ENCODE peak calls at places on chromosome 1, in six cellular contexts. L, M, H, Z, T and S are unnamed samples.

GRCh38 chr1:59296358-59297256 is at the start of gene FGGY:
- DNase-seq in L (peak; percentile 99), M (peak; percentile 94), H (peak; percentile 97), Z (peak; percentile 99), T (peak; percentile 94), S (peak; percentile 94)

GRCh38 chr1:162228586-162228985 is 148.1 kb downstream of the SPATA46 start:
- DNase-seq in L (no peak), M (no peak), H (no peak), Z (no peak), T (no peak), S (no peak)

GRCh38 chr1:162297208-162297607 is 79.4 kb downstream of the SPATA46 start:
- DNase-seq in L (no peak), M (no peak), H (no peak), Z (no peak), T (no peak), S (no peak)

GRCh38 chr1:27980216-27980820 is 20.5 kb downstream of the XKR8 start:
- DNase-seq in L (no peak), M (no peak), H (no peak), Z (no peak), T (no peak), S (no peak)

GRCh38 chr1:238752332-238752731 is 634.0 kb upstream of the CHRM3 start:
- DNase-seq in L (no peak), M (no peak), H (no peak), Z (no peak), T (no peak), S (no peak)

GRCh38 chr1:1613509-1614082 is 1.7 kb upstream of the MIB2 start:
- DNase-seq in L (no peak), M (no peak), H (no peak), Z (no peak), T (no peak), S (no peak)

GRCh38 chr1:20814472-20814871 is 27.4 kb upstream of the HP1BP3 start:
- DNase-seq in L (no peak), M (no peak), H (no peak), Z (no peak), T (no peak), S (no peak)

GRCh38 chr1:9903801-9904527 is 6.1 kb downstream of the CTNNBIP1 start:
- DNase-seq in L (no peak), M (no peak), H (no peak), Z (no peak), T (no peak), S (no peak)

GRCh38 chr1:207309775-207310273 is 11.7 kb upstream of the CD55 start:
- DNase-seq in L (peak; percentile 93), M (peak; percentile 21), H (no peak), Z (peak; percentile 80), T (peak; percentile 50), S (peak; percentile 28)

GRCh38 chr1:52343982-52344381 is 22.0 kb downstream of the CC2D1B start:
- DNase-seq in L (no peak), M (no peak), H (no peak), Z (no peak), T (no peak), S (no peak)

GRCh38 chr1:155976062-155976912 is 2.1 kb downstream of the ARHGEF2 start:
- DNase-seq in L (peak; percentile 66), M (peak; percentile 63), H (peak; percentile 73), Z (peak; percentile 68), T (no peak), S (peak; percentile 57)

GRCh38 chr1:155975375-155976061 is 2.8 kb downstream of the ARHGEF2 start:
- DNase-seq in L (no peak), M (no peak), H (no peak), Z (no peak), T (no peak), S (no peak)

GRCh38 chr1:155973723-155974122 is 4.6 kb downstream of the ARHGEF2 start:
- DNase-seq in L (no peak), M (no peak), H (no peak), Z (no peak), T (no peak), S (no peak)

GRCh38 chr1:155971910-155972809 is 6.2 kb downstream of the ARHGEF2 start:
- DNase-seq in L (no peak), M (no peak), H (no peak), Z (no peak), T (no peak), S (no peak)

DNA sequence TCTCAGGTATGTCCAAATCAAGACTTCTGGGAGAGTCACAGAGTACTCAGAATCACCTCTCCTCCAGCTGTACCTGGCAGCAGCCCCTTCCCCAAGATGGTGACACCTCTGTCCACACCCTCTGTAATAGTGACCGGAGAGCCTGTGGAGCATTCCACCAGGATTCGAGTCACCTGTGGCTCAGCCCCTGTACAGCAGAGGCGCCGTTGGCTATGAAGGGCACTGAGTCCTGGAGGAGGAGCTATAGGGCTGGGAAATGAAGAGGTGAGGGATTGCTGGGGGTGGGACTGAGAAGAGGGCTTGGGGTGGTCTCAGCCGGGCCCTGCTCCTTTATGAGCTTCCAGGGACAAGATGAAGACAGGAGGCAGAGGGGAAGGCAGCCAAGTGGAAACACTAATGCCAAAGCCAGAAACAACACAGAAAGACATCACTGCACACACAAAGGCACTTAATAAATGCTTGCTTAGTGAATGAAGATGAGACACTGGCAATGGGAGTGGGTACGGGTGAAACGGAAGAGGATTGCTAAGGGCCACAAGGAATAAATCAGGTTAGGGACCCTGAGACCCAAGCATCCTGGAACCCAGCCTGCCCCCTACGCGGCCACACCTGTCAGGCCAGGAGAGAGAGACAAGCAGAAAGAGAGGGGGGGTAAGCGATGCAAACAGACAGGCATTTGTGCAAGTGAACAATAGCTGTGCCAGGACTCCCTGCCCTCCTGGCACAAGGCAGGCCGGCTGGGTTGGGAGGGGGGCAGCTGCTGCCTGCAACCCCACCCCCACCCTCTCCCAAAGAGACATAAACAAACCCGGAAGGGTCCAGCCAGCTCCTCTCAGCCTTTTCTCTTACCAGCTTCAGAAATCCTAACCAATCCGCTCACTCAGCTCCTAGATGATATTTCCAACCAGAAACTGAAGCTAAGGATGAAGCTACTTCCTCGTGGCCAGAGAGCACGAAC is 3.9 kb downstream of the ARHGEF2 start:
- DNase-seq in L (no peak), M (no peak), H (no peak), Z (no peak), T (no peak), S (no peak)
- TF ChIP-seq CTCF in L (no peak), M (no peak), H (no peak), Z (no peak), T (no peak), S (no peak)

GRCh38 chr1:167500283-167500860 is 18.0 kb downstream of the CD247 start:
- DNase-seq in L (no peak), M (peak; percentile 54), H (no peak), Z (no peak), T (no peak), S (peak; percentile 44)

GRCh38 chr1:167503626-167504458 is 14.5 kb downstream of the CD247 start:
- DNase-seq in L (no peak), M (no peak), H (no peak), Z (no peak), T (no peak), S (no peak)

GRCh38 chr1:167501513-167502191 is 16.7 kb downstream of the CD247 start:
- DNase-seq in L (no peak), M (no peak), H (no peak), Z (no peak), T (no peak), S (no peak)

GRCh38 chr1:167502719-167503452 is 15.4 kb downstream of the CD247 start:
- DNase-seq in L (no peak), M (no peak), H (no peak), Z (no peak), T (no peak), S (no peak)

DNA sequence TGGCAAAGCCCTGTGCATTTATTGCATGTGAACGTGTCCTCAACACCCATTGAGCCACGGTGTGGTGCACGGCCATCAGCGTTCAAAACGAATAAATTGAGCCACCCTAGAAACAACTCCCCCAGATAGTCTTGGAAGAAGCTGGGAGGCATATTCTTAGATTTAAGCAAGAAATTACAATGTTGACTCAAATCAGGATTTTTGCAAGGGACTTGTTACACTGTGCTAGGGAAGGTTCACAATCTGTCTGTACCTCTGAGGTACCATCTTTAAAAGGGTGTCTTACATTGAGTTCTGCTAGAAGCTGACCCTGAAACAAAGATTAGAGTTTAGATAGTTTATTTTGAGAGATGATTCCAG is 16.2 kb downstream of the CD247 start:
- DNase-seq in L (no peak), M (no peak), H (no peak), Z (no peak), T (no peak), S (no peak)
- TF ChIP-seq CTCF in L (no peak), M (no peak), H (no peak), Z (no peak), T (no peak), S (no peak)

GRCh38 chr1:119163396-119163795 is 22.9 kb upstream of the WARS2 start:
- DNase-seq in L (no peak), M (no peak), H (no peak), Z (no peak), T (no peak), S (no peak)
- TF ChIP-seq CTCF in L (no peak), M (no peak), H (no peak), Z (no peak), T (no peak), S (no peak)

DNA sequence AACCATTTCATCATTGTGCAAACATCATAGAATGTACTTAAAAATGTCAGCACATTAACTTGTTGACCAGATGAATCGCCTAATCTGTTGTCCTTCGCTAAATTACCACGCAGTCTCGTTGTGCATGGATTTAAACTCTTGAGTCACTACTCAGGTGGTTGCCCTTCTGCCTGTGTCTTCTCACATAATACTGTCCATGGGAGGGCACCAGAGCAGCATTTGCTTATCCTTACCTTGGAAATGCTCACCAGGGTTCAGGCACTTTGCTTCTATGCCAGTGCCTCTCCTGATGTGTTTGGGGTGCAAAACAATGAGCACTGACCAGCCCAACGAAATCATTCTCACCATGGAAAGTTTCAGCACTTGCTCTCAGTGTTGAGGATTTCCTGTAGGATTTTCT is 559.9 kb downstream of the RWDD3 start:
- DNase-seq in L (peak; percentile 2), M (no peak), H (no peak), Z (no peak), T (no peak), S (no peak)
- TF ChIP-seq CTCF in L (peak; percentile 21), M (no peak), H (no peak), Z (no peak), T (peak; percentile 22), S (no peak)

GRCh38 chr1:75908717-75909152 is 23.5 kb downstream of the ASB17 start:
- DNase-seq in L (peak; percentile 80), M (peak; percentile 18), H (no peak), Z (peak; percentile 71), T (peak; percentile 40), S (peak; percentile 17)
- TF ChIP-seq CTCF in L (peak; percentile 79), M (peak; percentile 55), H (no peak), Z (peak; percentile 74), T (peak; percentile 61), S (peak; percentile 41)

GRCh38 chr1:202189919-202190715 is 3.5 kb upstream of the LGR6 start:
- DNase-seq in L (peak; percentile 38), M (no peak), H (no peak), Z (no peak), T (no peak), S (no peak)
- TF ChIP-seq CTCF in L (peak; percentile 50), M (no peak), H (no peak), Z (peak; percentile 22), T (peak; percentile 41), S (no peak)